ENCODE peak calls at places on chromosomes 4 and X, in eight cellular contexts. M, O, V, Z, W, Y, Q and C are unnamed samples.

GRCh38 chr4:142396279-142396678 is 449.8 kb downstream of the INPP4B start:
- DNase-seq in M (no peak), O (no peak), V (no peak), Z (peak; percentile 33), W (no peak), Y (no peak), Q (no peak), C (no peak)

GRCh38 chr4:40515037-40515397 is 114.6 kb downstream of the RBM47 start:
- DNase-seq in M (no peak), O (no peak), V (no peak), Z (no peak), W (no peak), Y (no peak), Q (no peak), C (no peak)

GRCh38 chrX:17860811-17861495 is at the start of gene RAI2:
- DNase-seq in M (no peak), O (peak; percentile 54), V (no peak), Z (no peak), W (no peak), Y (peak; percentile 34), Q (peak; percentile 35), C (peak; percentile 31)

GRCh38 chrX:48465336-48465933 is 4.6 kb downstream of the SLC38A5 start:
- DNase-seq in M (no peak), O (no peak), V (no peak), Z (peak; percentile 91), W (no peak), Y (no peak), Q (no peak), C (no peak)

GRCh38 chrX:9267415-9267814 is 197.4 kb upstream of the TBL1X start:
- DNase-seq in M (no peak), O (no peak), V (no peak), Z (peak; percentile 49), W (no peak), Y (no peak), Q (no peak), C (no peak)

GRCh38 chr4:106287353-106287969 is 28.5 kb downstream of the TBCK start:
- DNase-seq in M (no peak), O (no peak), V (no peak), Z (peak; percentile 86), W (no peak), Y (no peak), Q (no peak), C (peak; percentile 35)

GRCh38 chrX:21400408-21401121 is 26.3 kb downstream of the CNKSR2 start:
- DNase-seq in M (no peak), O (no peak), V (no peak), Z (no peak), W (no peak), Y (no peak), Q (no peak), C (no peak)

GRCh38 chrX:118534716-118535493 is 39.3 kb downstream of the DOCK11 start:
- DNase-seq in M (no peak), O (no peak), V (no peak), Z (no peak), W (no peak), Y (no peak), Q (no peak), C (no peak)

GRCh38 chr4:83850435-83850834 is 314.5 kb downstream of the GPAT3 start:
- DNase-seq in M (no peak), O (no peak), V (no peak), Z (no peak), W (no peak), Y (no peak), Q (no peak), C (no peak)

GRCh38 chrX:124211312-124211942 is 121.0 kb upstream of the TEX13D start:
- DNase-seq in M (no peak), O (no peak), V (peak; percentile 48), Z (peak; percentile 19), W (no peak), Y (no peak), Q (no peak), C (peak; percentile 9)

GRCh38 chrX:154649864-154650510 is 3.4 kb downstream of the CTAG2 start:
- DNase-seq in M (no peak), O (no peak), V (no peak), Z (no peak), W (no peak), Y (no peak), Q (no peak), C (no peak)

GRCh38 chrX:150643958-150644357 is 49.2 kb upstream of the MTMR1 start:
- DNase-seq in M (no peak), O (no peak), V (no peak), Z (no peak), W (no peak), Y (no peak), Q (no peak), C (no peak)

GRCh38 chr4:1978226-1978625 is 30.5 kb downstream of the NELFA start:
- DNase-seq in M (no peak), O (peak; percentile 24), V (no peak), Z (no peak), W (no peak), Y (no peak), Q (no peak), C (no peak)

GRCh38 chr4:7909463-7909862 is 30.2 kb downstream of the AFAP1 start:
- DNase-seq in M (no peak), O (no peak), V (no peak), Z (no peak), W (no peak), Y (no peak), Q (no peak), C (no peak)
- TF ChIP-seq CTCF in M (no peak), O (no peak), V (no peak), Z (no peak), W (no peak), Y (no peak), Q (no peak), C (no peak)

GRCh38 chr4:70703695-70704332 is 15.5 kb downstream of the UTP3 start:
- DNase-seq in M (peak; percentile 28), O (no peak), V (no peak), Z (peak; percentile 72), W (no peak), Y (no peak), Q (no peak), C (no peak)
- TF ChIP-seq CTCF in M (no peak), O (no peak), V (no peak), Z (no peak), W (no peak), Y (no peak), Q (no peak), C (no peak)

DNA sequence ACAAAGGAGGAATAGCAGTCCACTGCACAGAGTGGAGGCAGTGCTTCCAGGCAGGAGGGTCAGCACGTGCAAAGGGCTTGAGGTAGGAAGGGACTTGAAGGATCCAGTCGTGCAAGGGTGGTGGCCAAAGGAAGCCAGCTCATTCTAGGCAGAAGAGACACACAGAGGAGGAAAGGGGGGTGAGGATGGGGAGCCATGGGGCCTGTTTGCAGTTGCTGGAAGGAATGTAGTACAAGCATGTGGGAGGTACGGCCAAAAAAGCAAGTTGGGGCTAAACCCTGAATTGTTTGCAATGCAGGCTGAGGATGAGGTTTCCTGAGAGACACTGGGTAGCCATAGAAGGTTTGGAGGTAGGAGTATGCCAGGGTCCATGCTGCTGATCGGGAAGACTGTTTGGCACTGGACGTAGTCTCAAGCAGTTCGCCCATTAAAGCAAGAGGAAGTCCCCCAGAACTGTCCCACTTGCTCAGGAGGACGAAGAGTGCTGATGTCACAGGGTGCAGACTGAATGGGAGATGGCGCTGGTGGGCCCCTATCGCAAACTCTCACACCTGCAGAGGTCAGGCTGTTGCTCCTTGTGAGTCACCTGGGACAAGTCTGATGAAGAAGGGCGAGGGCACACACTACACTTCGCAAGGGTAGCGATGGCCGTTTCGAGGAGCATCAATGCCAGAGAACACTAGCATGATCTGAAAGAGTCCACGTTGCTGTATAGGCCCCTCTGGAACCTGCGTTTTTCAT is 9.1 kb upstream of the MAN2B2 start:
- DNase-seq in M (no peak), O (no peak), V (no peak), Z (no peak), W (no peak), Y (no peak), Q (no peak), C (no peak)
- TF ChIP-seq CTCF in M (no peak), O (no peak), V (no peak), Z (no peak), W (no peak), Y (no peak), Q (no peak), C (no peak)

DNA sequence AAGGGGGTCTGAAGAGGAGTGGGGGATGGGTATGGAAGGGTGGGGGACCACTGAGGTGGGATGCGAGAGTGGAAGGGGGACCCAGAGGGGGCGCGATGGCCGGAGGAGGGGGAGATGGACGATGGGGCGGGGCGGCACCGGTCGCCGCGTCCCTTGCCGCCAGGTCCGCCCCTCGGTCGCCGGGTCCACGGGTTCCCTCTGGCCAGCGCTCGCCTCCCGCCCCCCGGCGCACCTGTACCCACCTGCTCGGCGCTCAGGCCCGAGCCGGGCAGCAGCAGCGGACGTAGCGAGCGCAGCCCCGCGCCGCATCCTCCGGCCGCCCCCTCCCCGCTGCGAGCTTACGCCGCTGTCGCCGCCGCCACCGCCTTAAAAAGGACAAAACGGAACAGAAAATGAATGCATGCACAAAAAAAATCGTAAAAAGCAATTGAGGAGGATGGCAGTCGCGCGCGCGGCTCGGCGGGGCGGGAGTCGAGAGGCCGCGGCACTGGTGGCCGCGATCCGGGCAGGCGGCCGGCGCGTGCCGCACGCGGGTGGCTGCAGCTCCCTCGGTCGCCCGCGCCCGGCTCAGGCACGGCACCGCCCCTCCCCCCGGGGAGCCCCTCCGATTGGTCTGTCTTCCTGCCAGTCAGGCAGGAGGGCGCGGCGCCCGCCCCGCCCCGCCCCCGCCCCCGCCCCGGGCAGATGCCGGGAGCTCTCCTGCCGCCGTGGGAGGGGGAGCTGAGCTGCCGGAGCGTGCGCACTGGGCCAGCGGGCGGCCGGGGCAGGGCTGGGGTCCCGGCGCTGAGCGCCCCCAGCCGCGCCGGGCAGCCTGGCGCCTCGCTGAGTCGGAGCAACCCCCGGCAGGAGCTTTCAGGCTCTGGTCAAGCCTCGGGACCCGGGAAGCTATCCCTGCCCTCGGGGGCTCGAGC is at the start of gene JAKMIP1:
- DNase-seq in M (no peak), O (peak; percentile 61), V (peak; percentile 81), Z (peak; percentile 54), W (peak; percentile 44), Y (peak; percentile 76), Q (peak; percentile 64), C (peak; percentile 94)
- TF ChIP-seq CTCF in M (no peak), O (no peak), V (no peak), Z (no peak), W (no peak), Y (no peak), Q (no peak), C (no peak)

DNA sequence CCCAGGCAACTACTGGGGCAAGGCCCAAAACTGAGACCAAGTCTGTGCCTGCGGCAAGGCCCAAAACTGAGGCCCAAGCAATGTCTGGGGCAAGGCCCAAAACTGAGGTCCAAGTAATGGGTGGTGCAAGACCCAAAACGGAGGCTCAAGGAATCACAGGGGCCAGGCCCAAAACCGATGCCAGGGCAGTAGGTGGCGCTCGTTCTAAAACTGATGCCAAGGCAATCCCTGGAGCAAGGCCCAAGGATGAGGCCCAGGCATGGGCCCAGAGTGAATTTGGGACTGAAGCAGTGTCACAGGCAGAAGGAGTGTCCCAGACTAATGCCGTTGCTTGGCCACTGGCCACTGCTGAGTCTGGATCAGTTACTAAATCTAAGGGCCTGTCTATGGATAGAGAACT is 2.7 kb downstream of the GPRASP2 start:
- DNase-seq in M (no peak), O (no peak), V (no peak), Z (no peak), W (no peak), Y (no peak), Q (no peak), C (no peak)
- TF ChIP-seq CTCF in M (peak; percentile 37), O (no peak), V (no peak), Z (no peak), W (no peak), Y (no peak), Q (no peak), C (no peak)